ENCODE peak calls at places on chromosomes 4 and X, in five cellular contexts. N, V, F, D and Z are unnamed samples. For H3K4me1, the result is how much of the 10 kb centered on the place peaks cover.

GRCh38 chrX:106952988-106953387 is 32.8 kb downstream of the CLDN2 start:
- DNase-seq in N (no peak), V (no peak), F (no peak), D (no peak), Z (no peak)

GRCh38 chrX:1124531-1124930 is 87.9 kb downstream of the CRLF2 start:
- DNase-seq in N (no peak), V (peak), F (no peak), D (no peak), Z (no peak)

GRCh38 chrX:43618376-43619205 is 37.5 kb upstream of the MAOA start:
- DNase-seq in N (no peak), V (peak), F (no peak), D (no peak), Z (no peak)

GRCh38 chr4:163448541-163449203 is 24.9 kb downstream of the TKTL2 start:
- DNase-seq in N (no peak), V (peak), F (no peak), D (no peak), Z (no peak)

GRCh38 chr4:68518889-68519288 is 57.2 kb downstream of the UGT2B17 start:
- DNase-seq in N (no peak), V (no peak), F (no peak), D (no peak), Z (no peak)

GRCh38 chr4:78878031-78878430 is 61.2 kb downstream of the PAQR3 start:
- DNase-seq in N (no peak), V (no peak), F (no peak), D (no peak), Z (no peak)

GRCh38 chr4:55157559-55158277 is 32.3 kb upstream of the KDR start:
- DNase-seq in N (no peak), V (no peak), F (no peak), D (no peak), Z (no peak)

GRCh38 chr4:88743696-88744095 is 46.1 kb upstream of the NAP1L5 start:
- DNase-seq in N (no peak), V (no peak), F (no peak), D (no peak), Z (no peak)

GRCh38 chr4:80913381-80913780 is 117.1 kb upstream of the BMP3 start:
- DNase-seq in N (no peak), V (no peak), F (no peak), D (no peak), Z (no peak)

GRCh38 chr4:14375816-14376215 is 626.5 kb upstream of the CPEB2 start:
- DNase-seq in N (no peak), V (no peak), F (no peak), D (no peak), Z (no peak)

GRCh38 chr4:158314756-158315487 is 104.6 kb downstream of the TMEM144 start:
- DNase-seq in N (no peak), V (no peak), F (no peak), D (no peak), Z (no peak)

GRCh38 chrX:120749141-120749846 is 119.4 kb upstream of the C1GALT1C1 start:
- DNase-seq in N (no peak), V (peak), F (no peak), D (no peak), Z (no peak)

GRCh38 chr4:56184214-56184613 is 203.1 kb downstream of the AASDH start:
- DNase-seq in N (no peak), V (no peak), F (no peak), D (no peak), Z (no peak)

GRCh38 chr4:127015616-127016015 is 617.1 kb upstream of the INTU start:
- DNase-seq in N (no peak), V (no peak), F (no peak), D (no peak), Z (no peak)

GRCh38 chrX:146243071-146243470 is 425.4 kb downstream of the SLITRK2 start:
- DNase-seq in N (no peak), V (no peak), F (no peak), D (no peak), Z (no peak)

GRCh38 chr4:113683143-113683542 is 78.4 kb downstream of the CAMK2D start:
- DNase-seq in N (no peak), V (no peak), F (no peak), D (no peak), Z (no peak)

GRCh38 chr4:177339794-177340374 is 30.2 kb downstream of the NEIL3 start:
- DNase-seq in N (no peak), V (peak), F (no peak), D (peak), Z (no peak)

GRCh38 chr4:71635094-71635493 is 148.8 kb downstream of the GC start:
- DNase-seq in N (no peak), V (no peak), F (no peak), D (no peak), Z (no peak)

GRCh38 chr4:157012781-157013180 is 41.2 kb upstream of the PDGFC start:
- DNase-seq in N (no peak), V (no peak), F (no peak), D (no peak), Z (no peak)

GRCh38 chr4:37629713-37630112 is 56.5 kb downstream of the RELL1 start:
- DNase-seq in N (no peak), V (no peak), F (no peak), D (no peak), Z (no peak)

GRCh38 chrX:989959-990510 is 222.4 kb downstream of the CRLF2 start:
- DNase-seq in N (peak), V (peak), F (peak), D (peak), Z (peak)

GRCh38 chr4:110865611-110866254 is 242.9 kb upstream of the PITX2 start:
- DNase-seq in N (no peak), V (peak), F (no peak), D (no peak), Z (no peak)

GRCh38 chr4:141080668-141081067 is 52.6 kb downstream of the RNF150 start:
- DNase-seq in N (no peak), V (peak), F (no peak), D (no peak), Z (no peak)

GRCh38 chr4:54872246-54872645 is 214.5 kb downstream of the KIT start:
- DNase-seq in N (no peak), V (no peak), F (no peak), D (no peak), Z (no peak)

GRCh38 chrX:10741496-10742048 is 121.2 kb upstream of the MID1 start:
- DNase-seq in N (no peak), V (no peak), F (no peak), D (no peak), Z (no peak)

GRCh38 chrX:39859991-39860861 is 237.5 kb downstream of the BCOR start:
- DNase-seq in N (no peak), V (peak), F (no peak), D (peak), Z (peak)

GRCh38 chr4:105399535-105400161 is 74.2 kb downstream of the PPA2 start:
- DNase-seq in N (no peak), V (no peak), F (no peak), D (peak), Z (no peak)

DNA sequence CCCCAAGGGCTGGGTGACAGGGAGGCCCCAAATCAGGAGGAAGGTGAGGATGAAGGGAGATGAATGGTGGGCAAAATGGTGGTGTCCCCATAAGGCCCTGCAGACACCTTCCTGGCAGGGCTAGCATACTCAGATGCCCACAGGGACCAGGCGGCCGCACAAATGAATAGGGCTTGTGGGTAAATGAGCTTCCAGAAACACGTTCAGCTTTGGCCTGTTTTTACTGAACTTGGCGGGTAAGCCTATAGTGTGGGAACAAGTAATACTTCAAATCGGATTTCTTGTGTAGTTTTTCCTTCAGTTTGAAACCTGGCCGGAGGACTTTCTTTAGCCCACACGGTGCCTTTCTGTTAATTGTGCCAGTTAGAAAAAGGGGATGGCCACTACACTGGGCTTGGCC is 22.7 kb downstream of the SMS start:
- DNase-seq in N (no peak), V (no peak), F (no peak), D (no peak), Z (no peak)
- H3K27ac ChIP-seq in N (peak), V (no peak), F (peak), D (no peak), Z (peak)

GRCh38 chr4:153467154-153467896 is 1.2 kb downstream of the TMEM131L start:
- DNase-seq in N (peak), V (peak), F (peak), D (peak), Z (peak)
- H3K4me1 ChIP-seq in N (under half), V (under half), F (half or more), D (under half), Z (half or more)

DNA sequence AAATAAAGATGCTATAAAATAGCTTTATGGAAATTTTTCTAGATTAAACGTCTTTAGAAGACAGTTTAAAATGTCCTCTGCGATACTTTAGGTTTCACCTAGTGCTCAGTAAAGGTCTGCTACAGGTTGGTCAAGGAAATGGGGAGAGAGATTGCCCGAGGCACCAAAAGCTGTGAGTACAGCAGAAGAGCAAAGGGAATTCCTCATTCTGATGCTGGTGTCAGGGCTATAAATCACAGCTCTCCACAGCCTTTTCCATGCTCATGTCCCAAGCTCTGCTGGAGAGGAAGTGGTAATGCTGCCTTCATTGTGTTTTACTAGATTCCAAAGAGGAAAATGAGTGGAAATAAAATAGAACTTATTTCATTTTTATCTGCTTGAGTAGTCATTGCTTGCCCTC is 2060.4 kb downstream of the ARAP2 start:
- DNase-seq in N (no peak), V (no peak), F (no peak), D (no peak), Z (no peak)
- H3K27ac ChIP-seq in N (no peak), V (no peak), F (no peak), D (no peak), Z (no peak)

DNA sequence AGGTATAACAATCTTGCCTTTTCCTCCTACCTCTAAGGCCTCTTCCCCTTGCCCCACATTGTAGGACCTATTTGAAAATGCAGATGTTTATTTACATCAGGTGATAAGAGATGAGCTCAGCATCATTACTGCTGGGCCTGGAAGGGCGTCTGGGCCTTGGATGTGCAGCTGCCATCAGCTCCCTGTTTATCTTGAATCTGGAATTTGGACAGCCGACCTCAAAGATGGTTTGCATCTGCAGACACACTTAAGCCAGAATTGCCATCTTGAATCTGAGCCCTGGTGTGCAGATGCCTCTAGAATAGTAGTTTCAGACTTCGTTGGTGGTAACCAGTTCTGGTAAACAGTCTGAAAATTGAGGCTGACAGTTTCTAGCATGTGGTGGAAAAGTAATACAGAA is 59.0 kb downstream of the FAM193A start:
- DNase-seq in N (no peak), V (no peak), F (no peak), D (no peak), Z (no peak)
- H3K4me1 ChIP-seq in N (under half), V (under half), F (half or more), D (under half), Z (under half)